ENCODE peak calls at places on chromosomes 12 and 14, in ten cellular contexts. One of them, this sample, is unnamed.

GRCh38 chr12:132569856-132570480 is 40.4 kb downstream of the LRCOL1 start:
- DNase-seq in stimulated activated CD4-positive, alpha-beta T cell treated with anti-CD3 and anti-CD28 coated beads, Interleukin-12 subunit alpha, Interleukin-12 subunit beta, amount 100 ng/mL, for 4 hours: no peak
- DNase-seq in GM12865: no peak
- DNase-seq in hippocampal formation: no peak
- DNase-seq in AG04449: no peak
- DNase-seq in NCI-H1105 treated with DMSO at 0.1 percent for 48 hours: no peak
- DNase-seq in LoVo: no peak
- DNase-seq in stimulated activated CD8-positive, alpha-beta memory T cell treated with anti-CD3 and anti-CD28 coated beads, Interleukin-15, amount 100 ng/mL, for 24 hours: no peak
- DNase-seq in left kidney: no peak
- DNase-seq in HuH-7: no peak
- DNase-seq in this sample: no peak

GRCh38 chr12:63982787-63983186 is 138.3 kb downstream of the SRGAP1 start:
- DNase-seq in stimulated activated CD4-positive, alpha-beta T cell treated with anti-CD3 and anti-CD28 coated beads, Interleukin-12 subunit alpha, Interleukin-12 subunit beta, amount 100 ng/mL, for 4 hours: no peak
- DNase-seq in GM12865: no peak
- DNase-seq in hippocampal formation: no peak
- DNase-seq in AG04449: no peak
- DNase-seq in NCI-H1105 treated with DMSO at 0.1 percent for 48 hours: no peak
- DNase-seq in LoVo: no peak
- DNase-seq in stimulated activated CD8-positive, alpha-beta memory T cell treated with anti-CD3 and anti-CD28 coated beads, Interleukin-15, amount 100 ng/mL, for 24 hours: no peak
- DNase-seq in left kidney: no peak
- DNase-seq in HuH-7: no peak
- DNase-seq in this sample: no peak

GRCh38 chr12:95790912-95791849 is 617 bp upstream of the NTN4 start:
- DNase-seq in stimulated activated CD4-positive, alpha-beta T cell treated with anti-CD3 and anti-CD28 coated beads, Interleukin-12 subunit alpha, Interleukin-12 subunit beta, amount 100 ng/mL, for 4 hours: peak; percentile 8
- DNase-seq in GM12865: no peak
- DNase-seq in hippocampal formation: no peak
- DNase-seq in AG04449: no peak
- DNase-seq in NCI-H1105 treated with DMSO at 0.1 percent for 48 hours: no peak
- DNase-seq in LoVo: no peak
- DNase-seq in stimulated activated CD8-positive, alpha-beta memory T cell treated with anti-CD3 and anti-CD28 coated beads, Interleukin-15, amount 100 ng/mL, for 24 hours: no peak
- DNase-seq in left kidney: peak; percentile 63
- DNase-seq in HuH-7: peak; percentile 46
- DNase-seq in this sample: peak; percentile 75

GRCh38 chr12:14207946-14208612 is 157.4 kb upstream of the ATF7IP start:
- DNase-seq in stimulated activated CD4-positive, alpha-beta T cell treated with anti-CD3 and anti-CD28 coated beads, Interleukin-12 subunit alpha, Interleukin-12 subunit beta, amount 100 ng/mL, for 4 hours: no peak
- DNase-seq in GM12865: no peak
- DNase-seq in hippocampal formation: no peak
- DNase-seq in AG04449: no peak
- DNase-seq in NCI-H1105 treated with DMSO at 0.1 percent for 48 hours: peak; percentile 33
- DNase-seq in LoVo: peak; percentile 91
- DNase-seq in stimulated activated CD8-positive, alpha-beta memory T cell treated with anti-CD3 and anti-CD28 coated beads, Interleukin-15, amount 100 ng/mL, for 24 hours: no peak
- DNase-seq in left kidney: peak; percentile 76
- DNase-seq in HuH-7: peak; percentile 33
- DNase-seq in this sample: peak; percentile 50

GRCh38 chr14:20848955-20849570 is 42.1 kb upstream of the RNASE3 start:
- DNase-seq in stimulated activated CD4-positive, alpha-beta T cell treated with anti-CD3 and anti-CD28 coated beads, Interleukin-12 subunit alpha, Interleukin-12 subunit beta, amount 100 ng/mL, for 4 hours: no peak
- DNase-seq in GM12865: no peak
- DNase-seq in hippocampal formation: peak; percentile 63
- DNase-seq in AG04449: no peak
- DNase-seq in NCI-H1105 treated with DMSO at 0.1 percent for 48 hours: no peak
- DNase-seq in LoVo: no peak
- DNase-seq in stimulated activated CD8-positive, alpha-beta memory T cell treated with anti-CD3 and anti-CD28 coated beads, Interleukin-15, amount 100 ng/mL, for 24 hours: no peak
- DNase-seq in left kidney: no peak
- DNase-seq in HuH-7: no peak
- DNase-seq in this sample: no peak

GRCh38 chr14:52844262-52845060 is 53.1 kb upstream of the GNPNAT1 start:
- DNase-seq in stimulated activated CD4-positive, alpha-beta T cell treated with anti-CD3 and anti-CD28 coated beads, Interleukin-12 subunit alpha, Interleukin-12 subunit beta, amount 100 ng/mL, for 4 hours: no peak
- DNase-seq in GM12865: no peak
- DNase-seq in hippocampal formation: no peak
- DNase-seq in AG04449: no peak
- DNase-seq in NCI-H1105 treated with DMSO at 0.1 percent for 48 hours: no peak
- DNase-seq in LoVo: no peak
- DNase-seq in stimulated activated CD8-positive, alpha-beta memory T cell treated with anti-CD3 and anti-CD28 coated beads, Interleukin-15, amount 100 ng/mL, for 24 hours: no peak
- DNase-seq in left kidney: no peak
- DNase-seq in HuH-7: no peak
- DNase-seq in this sample: peak; percentile 57

GRCh38 chr14:21267431-21267845 is 1.8 kb downstream of the HNRNPC start:
- DNase-seq in stimulated activated CD4-positive, alpha-beta T cell treated with anti-CD3 and anti-CD28 coated beads, Interleukin-12 subunit alpha, Interleukin-12 subunit beta, amount 100 ng/mL, for 4 hours: no peak
- DNase-seq in GM12865: peak; percentile 67
- DNase-seq in hippocampal formation: no peak
- DNase-seq in AG04449: no peak
- DNase-seq in NCI-H1105 treated with DMSO at 0.1 percent for 48 hours: no peak
- DNase-seq in LoVo: no peak
- DNase-seq in stimulated activated CD8-positive, alpha-beta memory T cell treated with anti-CD3 and anti-CD28 coated beads, Interleukin-15, amount 100 ng/mL, for 24 hours: no peak
- DNase-seq in left kidney: peak; percentile 11
- DNase-seq in HuH-7: no peak
- DNase-seq in this sample: no peak

GRCh38 chr12:104710940-104711725 is 247.0 kb downstream of the SLC41A2 start:
- DNase-seq in stimulated activated CD4-positive, alpha-beta T cell treated with anti-CD3 and anti-CD28 coated beads, Interleukin-12 subunit alpha, Interleukin-12 subunit beta, amount 100 ng/mL, for 4 hours: no peak
- DNase-seq in GM12865: no peak
- DNase-seq in hippocampal formation: no peak
- DNase-seq in AG04449: peak; percentile 36
- DNase-seq in NCI-H1105 treated with DMSO at 0.1 percent for 48 hours: peak; percentile 72
- DNase-seq in LoVo: no peak
- DNase-seq in stimulated activated CD8-positive, alpha-beta memory T cell treated with anti-CD3 and anti-CD28 coated beads, Interleukin-15, amount 100 ng/mL, for 24 hours: no peak
- DNase-seq in left kidney: no peak
- DNase-seq in HuH-7: no peak
- DNase-seq in this sample: no peak

GRCh38 chr14:104656014-104656714 is 33.3 kb upstream of the INF2 start:
- DNase-seq in stimulated activated CD4-positive, alpha-beta T cell treated with anti-CD3 and anti-CD28 coated beads, Interleukin-12 subunit alpha, Interleukin-12 subunit beta, amount 100 ng/mL, for 4 hours: no peak
- DNase-seq in GM12865: no peak
- DNase-seq in hippocampal formation: no peak
- DNase-seq in AG04449: no peak
- DNase-seq in NCI-H1105 treated with DMSO at 0.1 percent for 48 hours: no peak
- DNase-seq in LoVo: no peak
- DNase-seq in stimulated activated CD8-positive, alpha-beta memory T cell treated with anti-CD3 and anti-CD28 coated beads, Interleukin-15, amount 100 ng/mL, for 24 hours: no peak
- DNase-seq in left kidney: no peak
- DNase-seq in HuH-7: no peak
- DNase-seq in this sample: no peak

GRCh38 chr14:74551903-74552371 is 58.4 kb downstream of the ISCA2 start:
- DNase-seq in stimulated activated CD4-positive, alpha-beta T cell treated with anti-CD3 and anti-CD28 coated beads, Interleukin-12 subunit alpha, Interleukin-12 subunit beta, amount 100 ng/mL, for 4 hours: no peak
- DNase-seq in GM12865: no peak
- DNase-seq in hippocampal formation: peak; percentile 33
- DNase-seq in AG04449: no peak
- DNase-seq in NCI-H1105 treated with DMSO at 0.1 percent for 48 hours: no peak
- DNase-seq in LoVo: no peak
- DNase-seq in stimulated activated CD8-positive, alpha-beta memory T cell treated with anti-CD3 and anti-CD28 coated beads, Interleukin-15, amount 100 ng/mL, for 24 hours: no peak
- DNase-seq in left kidney: no peak
- DNase-seq in HuH-7: no peak
- DNase-seq in this sample: peak; percentile 41

GRCh38 chr12:41264281-41264680 is 76.2 kb downstream of the PDZRN4 start:
- DNase-seq in stimulated activated CD4-positive, alpha-beta T cell treated with anti-CD3 and anti-CD28 coated beads, Interleukin-12 subunit alpha, Interleukin-12 subunit beta, amount 100 ng/mL, for 4 hours: no peak
- DNase-seq in GM12865: no peak
- DNase-seq in hippocampal formation: no peak
- DNase-seq in AG04449: no peak
- DNase-seq in NCI-H1105 treated with DMSO at 0.1 percent for 48 hours: peak; percentile 66
- DNase-seq in LoVo: no peak
- DNase-seq in stimulated activated CD8-positive, alpha-beta memory T cell treated with anti-CD3 and anti-CD28 coated beads, Interleukin-15, amount 100 ng/mL, for 24 hours: no peak
- DNase-seq in left kidney: no peak
- DNase-seq in HuH-7: no peak
- DNase-seq in this sample: peak; percentile 36

GRCh38 chr14:103501041-103501870 is 21.4 kb downstream of the CKB start:
- DNase-seq in stimulated activated CD4-positive, alpha-beta T cell treated with anti-CD3 and anti-CD28 coated beads, Interleukin-12 subunit alpha, Interleukin-12 subunit beta, amount 100 ng/mL, for 4 hours: no peak
- DNase-seq in GM12865: no peak
- DNase-seq in hippocampal formation: no peak
- DNase-seq in AG04449: no peak
- DNase-seq in NCI-H1105 treated with DMSO at 0.1 percent for 48 hours: no peak
- DNase-seq in LoVo: no peak
- DNase-seq in stimulated activated CD8-positive, alpha-beta memory T cell treated with anti-CD3 and anti-CD28 coated beads, Interleukin-15, amount 100 ng/mL, for 24 hours: no peak
- DNase-seq in left kidney: no peak
- DNase-seq in HuH-7: no peak
- DNase-seq in this sample: no peak

GRCh38 chr14:68651652-68652432 is 141.0 kb downstream of the ZFP36L1 start:
- DNase-seq in stimulated activated CD4-positive, alpha-beta T cell treated with anti-CD3 and anti-CD28 coated beads, Interleukin-12 subunit alpha, Interleukin-12 subunit beta, amount 100 ng/mL, for 4 hours: no peak
- DNase-seq in GM12865: no peak
- DNase-seq in hippocampal formation: no peak
- DNase-seq in AG04449: peak; percentile 17
- DNase-seq in NCI-H1105 treated with DMSO at 0.1 percent for 48 hours: no peak
- DNase-seq in LoVo: no peak
- DNase-seq in stimulated activated CD8-positive, alpha-beta memory T cell treated with anti-CD3 and anti-CD28 coated beads, Interleukin-15, amount 100 ng/mL, for 24 hours: no peak
- DNase-seq in left kidney: no peak
- DNase-seq in HuH-7: no peak
- DNase-seq in this sample: no peak

GRCh38 chr14:68674538-68675232 is 118.2 kb downstream of the ZFP36L1 start:
- DNase-seq in stimulated activated CD4-positive, alpha-beta T cell treated with anti-CD3 and anti-CD28 coated beads, Interleukin-12 subunit alpha, Interleukin-12 subunit beta, amount 100 ng/mL, for 4 hours: no peak
- DNase-seq in GM12865: no peak
- DNase-seq in hippocampal formation: no peak
- DNase-seq in AG04449: no peak
- DNase-seq in NCI-H1105 treated with DMSO at 0.1 percent for 48 hours: no peak
- DNase-seq in LoVo: no peak
- DNase-seq in stimulated activated CD8-positive, alpha-beta memory T cell treated with anti-CD3 and anti-CD28 coated beads, Interleukin-15, amount 100 ng/mL, for 24 hours: no peak
- DNase-seq in left kidney: no peak
- DNase-seq in HuH-7: no peak
- DNase-seq in this sample: no peak

This sample was measured in GM23338.